ENCODE peak calls at places on chromosomes 16 and 17, in six cellular contexts. One of them, this sample, is unnamed.

GRCh38 chr17:78202666-78203065 is 11.4 kb upstream of the BIRC5 start:
- DNase-seq in fibroblast of lung: no peak
- DNase-seq in esophagus squamous epithelium: no peak
- DNase-seq in HCT116: no peak
- DNase-seq in adrenal gland: no peak
- DNase-seq in hepatocyte: no peak
- DNase-seq in this sample: no peak

GRCh38 chr16:67884684-67885083 is at the start of gene NRN1L:
- DNase-seq in hepatocyte: peak; percentile 83
- DNase-seq in HCT116: no peak
- DNase-seq in adrenal gland: peak; percentile 95
- DNase-seq in esophagus squamous epithelium: no peak
- DNase-seq in fibroblast of lung: peak; percentile 84
- DNase-seq in this sample: peak; percentile 98

GRCh38 chr17:22286337-22287041 is 594.2 kb downstream of the KCNJ18 start:
- DNase-seq in fibroblast of lung: no peak
- DNase-seq in adrenal gland: no peak
- DNase-seq in HCT116: no peak
- DNase-seq in hepatocyte: no peak
- DNase-seq in esophagus squamous epithelium: no peak
- DNase-seq in this sample: no peak

GRCh38 chr17:7560172-7561027 is 1.3 kb upstream of the SENP3 start:
- DNase-seq in esophagus squamous epithelium: no peak
- DNase-seq in HCT116: no peak
- DNase-seq in hepatocyte: peak; percentile 89
- DNase-seq in fibroblast of lung: peak; percentile 62
- DNase-seq in adrenal gland: peak; percentile 69
- DNase-seq in this sample: no peak

GRCh38 chr17:56112086-56112485 is 41.2 kb upstream of the ANKFN1 start:
- DNase-seq in fibroblast of lung: peak; percentile 84
- DNase-seq in adrenal gland: no peak
- DNase-seq in esophagus squamous epithelium: no peak
- DNase-seq in HCT116: no peak
- DNase-seq in hepatocyte: peak; percentile 2
- DNase-seq in this sample: no peak

GRCh38 chr17:19343671-19344151 is 18.8 kb downstream of the B9D1 start:
- DNase-seq in adrenal gland: peak; percentile 63
- DNase-seq in HCT116: no peak
- DNase-seq in esophagus squamous epithelium: no peak
- DNase-seq in hepatocyte: no peak
- DNase-seq in fibroblast of lung: no peak
- DNase-seq in this sample: no peak

GRCh38 chr17:12580640-12581039 is 85.0 kb upstream of the MYOCD start:
- DNase-seq in HCT116: no peak
- DNase-seq in esophagus squamous epithelium: no peak
- DNase-seq in fibroblast of lung: peak; percentile 42
- DNase-seq in hepatocyte: no peak
- DNase-seq in adrenal gland: no peak
- DNase-seq in this sample: no peak

GRCh38 chr16:56988948-56989945 is at the start of gene NLRC5:
- DNase-seq in hepatocyte: peak; percentile 90
- DNase-seq in adrenal gland: peak; percentile 93
- DNase-seq in HCT116: peak; percentile 22
- DNase-seq in fibroblast of lung: peak; percentile 80
- DNase-seq in esophagus squamous epithelium: peak; percentile 36
- DNase-seq in this sample: peak; percentile 88

GRCh38 chr16:6195966-6196365 is 1098.4 kb upstream of the EEF2KMT start:
- DNase-seq in esophagus squamous epithelium: no peak
- DNase-seq in fibroblast of lung: no peak
- DNase-seq in HCT116: no peak
- DNase-seq in hepatocyte: no peak
- DNase-seq in adrenal gland: no peak
- DNase-seq in this sample: no peak

GRCh38 chr17:38735161-38735997 is 5.2 kb downstream of the CISD3 start:
- DNase-seq in fibroblast of lung: no peak
- DNase-seq in adrenal gland: peak; percentile 65
- DNase-seq in HCT116: no peak
- DNase-seq in hepatocyte: peak; percentile 75
- DNase-seq in esophagus squamous epithelium: no peak
- DNase-seq in this sample: peak; percentile 64

GRCh38 chr16:79651363-79651762 is 50.8 kb upstream of the MAF start:
- DNase-seq in adrenal gland: peak; percentile 65
- DNase-seq in esophagus squamous epithelium: no peak
- DNase-seq in fibroblast of lung: peak; percentile 85
- DNase-seq in hepatocyte: peak; percentile 26
- DNase-seq in HCT116: no peak
- DNase-seq in this sample: peak; percentile 71

GRCh38 chr16:10191096-10191495 is 8.9 kb upstream of the GRIN2A start:
- DNase-seq in hepatocyte: no peak
- DNase-seq in adrenal gland: no peak
- DNase-seq in esophagus squamous epithelium: no peak
- DNase-seq in HCT116: no peak
- DNase-seq in fibroblast of lung: no peak
- DNase-seq in this sample: no peak

GRCh38 chr17:1485311-1485747 is 7.2 kb downstream of the MYO1C start:
- DNase-seq in esophagus squamous epithelium: no peak
- DNase-seq in adrenal gland: peak; percentile 32
- DNase-seq in hepatocyte: peak; percentile 70
- DNase-seq in fibroblast of lung: no peak
- DNase-seq in HCT116: no peak
- DNase-seq in this sample: no peak

GRCh38 chr17:37743612-37743874 is 1.3 kb downstream of the HNF1B start:
- DNase-seq in fibroblast of lung: no peak
- DNase-seq in HCT116: no peak
- DNase-seq in hepatocyte: peak; percentile 81
- DNase-seq in adrenal gland: no peak
- DNase-seq in esophagus squamous epithelium: no peak
- DNase-seq in this sample: no peak

GRCh38 chr17:64426584-64426983 is 22.3 kb upstream of the MILR1 start:
- DNase-seq in adrenal gland: no peak
- DNase-seq in hepatocyte: no peak
- DNase-seq in HCT116: no peak
- DNase-seq in fibroblast of lung: no peak
- DNase-seq in esophagus squamous epithelium: no peak
- DNase-seq in this sample: no peak

GRCh38 chr17:69871318-69871717 is 203.7 kb upstream of the KCNJ16 start:
- DNase-seq in adrenal gland: no peak
- DNase-seq in hepatocyte: no peak
- DNase-seq in fibroblast of lung: no peak
- DNase-seq in esophagus squamous epithelium: no peak
- DNase-seq in HCT116: no peak
- DNase-seq in this sample: no peak
- H3K27ac ChIP-seq in adrenal gland: no peak overlapping the region
- H3K27ac ChIP-seq in hepatocyte: no peak overlapping the region
- H3K27ac ChIP-seq in fibroblast of lung: no peak overlapping the region
- H3K27ac ChIP-seq in esophagus squamous epithelium: no peak overlapping the region
- H3K27ac ChIP-seq in HCT116: no peak overlapping the region
- H3K27ac ChIP-seq in this sample: no peak overlapping the region

GRCh38 chr17:50150354-50151040 is at the start of gene PPP1R9B:
- DNase-seq in hepatocyte: no peak
- DNase-seq in fibroblast of lung: no peak
- DNase-seq in esophagus squamous epithelium: no peak
- DNase-seq in HCT116: no peak
- DNase-seq in adrenal gland: no peak
- DNase-seq in this sample: no peak
- TF ChIP-seq CTCF in hepatocyte: no peak
- TF ChIP-seq CTCF in fibroblast of lung: no peak
- TF ChIP-seq CTCF in esophagus squamous epithelium: no peak
- TF ChIP-seq CTCF in HCT116: no peak
- TF ChIP-seq CTCF in adrenal gland: no peak
- TF ChIP-seq CTCF in this sample: no peak

GRCh38 chr16:88941933-88942909 is 34.8 kb downstream of the CBFA2T3 start:
- DNase-seq in adrenal gland: no peak
- DNase-seq in HCT116: peak; percentile 36
- DNase-seq in hepatocyte: peak; percentile 64
- DNase-seq in fibroblast of lung: no peak
- DNase-seq in esophagus squamous epithelium: no peak
- DNase-seq in this sample: peak; percentile 38

GRCh38 chr16:88940196-88941050 is 36.6 kb downstream of the CBFA2T3 start:
- DNase-seq in hepatocyte: no peak
- DNase-seq in fibroblast of lung: no peak
- DNase-seq in HCT116: no peak
- DNase-seq in esophagus squamous epithelium: no peak
- DNase-seq in adrenal gland: no peak
- DNase-seq in this sample: no peak

GRCh38 chr16:88943131-88943664 is 33.8 kb downstream of the CBFA2T3 start:
- DNase-seq in fibroblast of lung: no peak
- DNase-seq in hepatocyte: no peak
- DNase-seq in esophagus squamous epithelium: no peak
- DNase-seq in HCT116: no peak
- DNase-seq in adrenal gland: no peak
- DNase-seq in this sample: no peak

GRCh38 chr16:88939814-88940195 is 37.2 kb downstream of the CBFA2T3 start:
- DNase-seq in hepatocyte: no peak
- DNase-seq in fibroblast of lung: no peak
- DNase-seq in adrenal gland: no peak
- DNase-seq in HCT116: no peak
- DNase-seq in esophagus squamous epithelium: no peak
- DNase-seq in this sample: no peak

DNA sequence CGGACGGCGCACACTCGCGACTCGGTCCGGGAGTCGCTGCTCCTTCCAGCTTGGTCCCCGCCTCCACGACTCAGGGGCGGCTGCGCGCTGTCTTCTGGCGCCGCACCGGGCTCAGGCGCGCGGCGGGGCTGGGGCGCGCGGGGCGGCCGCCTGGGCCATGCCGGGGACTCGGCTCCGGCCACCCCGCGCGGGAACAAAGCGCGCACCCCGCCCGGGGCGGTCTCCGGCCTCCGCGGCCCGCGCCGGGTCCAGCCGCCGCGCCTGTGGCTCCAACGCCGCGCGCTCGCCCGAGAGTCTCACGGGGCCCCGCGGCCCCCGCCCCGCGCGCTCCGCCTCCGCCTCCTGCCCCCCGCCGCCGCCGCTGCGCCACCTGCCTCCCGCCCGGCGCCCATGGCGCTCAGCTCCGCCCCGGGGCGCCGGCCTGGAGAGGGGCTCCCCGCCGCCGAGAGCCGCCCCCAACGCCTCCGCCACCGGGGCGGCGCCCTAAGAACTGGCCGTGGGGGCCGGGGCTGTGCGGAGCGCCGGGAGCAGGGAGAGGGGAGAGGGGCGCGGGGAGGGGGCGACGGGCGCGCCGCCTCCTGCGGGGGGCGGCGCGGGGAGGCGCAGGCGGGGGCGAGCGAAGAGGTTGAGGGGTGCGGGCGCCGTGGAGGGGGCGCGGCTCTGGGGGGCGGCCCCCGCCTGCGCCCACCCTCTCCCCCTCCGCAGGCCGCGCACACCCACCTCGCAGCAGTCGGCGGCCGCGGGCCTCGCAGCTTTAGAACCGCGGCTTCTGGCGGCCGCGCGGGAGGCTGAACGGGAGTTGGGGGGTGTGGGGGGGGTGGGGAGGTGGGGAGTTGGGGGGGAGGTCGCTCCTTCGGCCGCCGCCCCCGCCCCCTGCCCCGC is 35.7 kb downstream of the CBFA2T3 start:
- DNase-seq in fibroblast of lung: no peak
- DNase-seq in HCT116: no peak
- DNase-seq in esophagus squamous epithelium: no peak
- DNase-seq in adrenal gland: no peak
- DNase-seq in hepatocyte: peak; percentile 59
- DNase-seq in this sample: no peak
- H3K27ac ChIP-seq in fibroblast of lung: no peak overlapping the region
- H3K27ac ChIP-seq in HCT116: peak overlapping the region; percentile 53
- H3K27ac ChIP-seq in esophagus squamous epithelium: peak overlapping the region; percentile 75
- H3K27ac ChIP-seq in adrenal gland: no peak overlapping the region
- H3K27ac ChIP-seq in hepatocyte: no peak overlapping the region
- H3K27ac ChIP-seq in this sample: no peak overlapping the region

GRCh38 chr17:39938140-39938869 is 10.8 kb downstream of the LRRC3C start:
- DNase-seq in HCT116: no peak
- DNase-seq in esophagus squamous epithelium: no peak
- DNase-seq in fibroblast of lung: no peak
- DNase-seq in adrenal gland: no peak
- DNase-seq in hepatocyte: no peak
- DNase-seq in this sample: no peak

GRCh38 chr17:39937462-39937861 is 9.9 kb downstream of the LRRC3C start:
- DNase-seq in HCT116: no peak
- DNase-seq in hepatocyte: no peak
- DNase-seq in fibroblast of lung: no peak
- DNase-seq in esophagus squamous epithelium: no peak
- DNase-seq in adrenal gland: no peak
- DNase-seq in this sample: no peak

GRCh38 chr17:39942076-39942475 is 14.5 kb downstream of the LRRC3C start:
- DNase-seq in hepatocyte: no peak
- DNase-seq in fibroblast of lung: no peak
- DNase-seq in adrenal gland: no peak
- DNase-seq in HCT116: no peak
- DNase-seq in esophagus squamous epithelium: no peak
- DNase-seq in this sample: no peak

GRCh38 chr17:39939031-39939430 is 11.5 kb downstream of the LRRC3C start:
- DNase-seq in hepatocyte: no peak
- DNase-seq in adrenal gland: no peak
- DNase-seq in fibroblast of lung: no peak
- DNase-seq in esophagus squamous epithelium: no peak
- DNase-seq in HCT116: no peak
- DNase-seq in this sample: no peak

GRCh38 chr17:39939588-39940419 is 12.3 kb downstream of the LRRC3C start:
- DNase-seq in fibroblast of lung: peak; percentile 95
- DNase-seq in adrenal gland: no peak
- DNase-seq in HCT116: no peak
- DNase-seq in hepatocyte: peak; percentile 68
- DNase-seq in esophagus squamous epithelium: no peak
- DNase-seq in this sample: no peak
- TF ChIP-seq CTCF in fibroblast of lung: peak; percentile 74
- TF ChIP-seq CTCF in adrenal gland: no peak
- TF ChIP-seq CTCF in HCT116: peak; percentile 61
- TF ChIP-seq CTCF in hepatocyte: peak; percentile 47
- TF ChIP-seq CTCF in esophagus squamous epithelium: no peak
- TF ChIP-seq CTCF in this sample: no peak

GRCh38 chr17:47622179-47622549 is 27.6 kb upstream of the KPNB1 start:
- DNase-seq in adrenal gland: no peak
- DNase-seq in fibroblast of lung: peak; percentile 29
- DNase-seq in esophagus squamous epithelium: no peak
- DNase-seq in HCT116: no peak
- DNase-seq in hepatocyte: no peak
- DNase-seq in this sample: no peak
- H3K27ac ChIP-seq in adrenal gland: peak overlapping the region; percentile 43
- H3K27ac ChIP-seq in fibroblast of lung: no peak overlapping the region
- H3K27ac ChIP-seq in esophagus squamous epithelium: peak overlapping the region; percentile 44
- H3K27ac ChIP-seq in HCT116: peak overlapping the region; percentile 62
- H3K27ac ChIP-seq in hepatocyte: peak overlapping the region; percentile 54
- H3K27ac ChIP-seq in this sample: peak overlapping the region; percentile 81